ENCODE peak calls at places on chromosomes 1 and 21, in five cellular contexts. I is coronary artery, R is heart right ventricle, H is RWPE1, K is fibroblast of pulmonary artery. V is an unnamed sample.

GRCh38 chr1:905071-905749 is 18.5 kb upstream of the SAMD11 start:
- DNase-seq in I (peak), R (peak), H (no peak), K (peak), V (no peak)

GRCh38 chr1:161389691-161390558 is 22.2 kb upstream of the CFAP126 start:
- DNase-seq in I (peak), R (peak), H (peak), K (peak), V (peak)

GRCh38 chr1:39392851-39393573 is 98.4 kb upstream of the BMP8A start:
- DNase-seq in I (no peak), R (no peak), H (no peak), K (no peak), V (no peak)

GRCh38 chr1:1091344-1092148 is 17.4 kb upstream of the RNF223 start:
- DNase-seq in I (peak), R (no peak), H (peak), K (no peak), V (no peak)

GRCh38 chr21:39379986-39380891 is 31.4 kb upstream of the HMGN1 start:
- DNase-seq in I (peak), R (peak), H (peak), K (peak), V (peak)

GRCh38 chr1:114558548-114558947 is 22.9 kb downstream of the BCAS2 start:
- DNase-seq in I (no peak), R (no peak), H (peak), K (peak), V (peak)

GRCh38 chr1:61132176-61133047 is 50.1 kb downstream of the NFIA start:
- DNase-seq in I (no peak), R (no peak), H (no peak), K (peak), V (peak)

GRCh38 chr1:203304391-203304918 is 864 bp upstream of the BTG2 start:
- DNase-seq in I (no peak), R (no peak), H (no peak), K (no peak), V (no peak)

GRCh38 chr1:206050655-206051235 is 2.2 kb upstream of the RHEX start:
- DNase-seq in I (no peak), R (no peak), H (no peak), K (no peak), V (peak)

GRCh38 chr1:12315126-12315525 is 85.3 kb downstream of the VPS13D start:
- DNase-seq in I (no peak), R (no peak), H (no peak), K (peak), V (no peak)

GRCh38 chr1:156870734-156871133 is 10.1 kb downstream of the NTRK1 start:
- DNase-seq in I (no peak), R (no peak), H (peak), K (peak), V (peak)

GRCh38 chr1:62437273-62437945 is 560 bp downstream of the USP1 start:
- DNase-seq in I (peak), R (no peak), H (no peak), K (peak), V (peak)

GRCh38 chr1:205450448-205450847 is 5.4 kb downstream of the BLACAT1 start:
- DNase-seq in I (no peak), R (no peak), H (no peak), K (no peak), V (no peak)

GRCh38 chr1:180863158-180863775 is 49.4 kb upstream of the KIAA1614 start:
- DNase-seq in I (no peak), R (peak), H (peak), K (peak), V (peak)

GRCh38 chr1:203219171-203219570 is 10.3 kb downstream of the CHIT1 start:
- DNase-seq in I (no peak), R (no peak), H (no peak), K (no peak), V (no peak)

GRCh38 chr1:51957618-51958017 is 32.9 kb downstream of the RAB3B start:
- DNase-seq in I (no peak), R (no peak), H (no peak), K (no peak), V (no peak)

GRCh38 chr1:199460933-199461332 is 566.6 kb upstream of the NR5A2 start:
- DNase-seq in I (no peak), R (no peak), H (no peak), K (peak), V (no peak)

GRCh38 chr1:199463521-199464127 is 563.9 kb upstream of the NR5A2 start:
- DNase-seq in I (no peak), R (no peak), H (peak), K (peak), V (peak)
- TF ChIP-seq CTCF in I (no peak), R (no peak), H (peak), K (peak), V (peak)

GRCh38 chr1:198054510-198054909 is 102.3 kb upstream of the NEK7 start:
- DNase-seq in I (no peak), R (no peak), H (no peak), K (no peak), V (no peak)

GRCh38 chr1:198056255-198056654 is 100.5 kb upstream of the NEK7 start:
- DNase-seq in I (no peak), R (no peak), H (no peak), K (peak), V (peak)
- TF ChIP-seq CTCF in I (no peak), R (no peak), H (no peak), K (peak), V (peak)

DNA sequence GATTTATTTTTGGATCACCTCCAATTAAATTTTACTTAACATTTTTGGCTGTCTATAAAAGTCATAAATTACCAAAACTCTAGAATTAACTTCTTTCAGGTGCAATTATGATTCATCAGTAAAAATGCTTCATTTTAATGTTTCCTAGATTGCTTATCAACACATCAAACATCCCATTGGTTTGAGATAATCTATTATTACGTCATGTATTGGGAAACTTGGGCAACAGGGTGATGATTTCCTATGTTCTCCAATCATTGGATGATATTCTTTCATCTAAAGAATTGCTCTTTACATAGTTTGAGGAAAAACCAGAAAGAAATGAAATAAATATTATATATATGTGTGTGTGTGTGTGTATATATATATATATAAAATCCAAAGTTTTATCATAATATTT is 76.8 kb upstream of the KCNJ6 start:
- DNase-seq in I (no peak), R (no peak), H (no peak), K (no peak), V (no peak)
- TF ChIP-seq CTCF in I (no peak), R (no peak), H (no peak), K (no peak), V (no peak)

DNA sequence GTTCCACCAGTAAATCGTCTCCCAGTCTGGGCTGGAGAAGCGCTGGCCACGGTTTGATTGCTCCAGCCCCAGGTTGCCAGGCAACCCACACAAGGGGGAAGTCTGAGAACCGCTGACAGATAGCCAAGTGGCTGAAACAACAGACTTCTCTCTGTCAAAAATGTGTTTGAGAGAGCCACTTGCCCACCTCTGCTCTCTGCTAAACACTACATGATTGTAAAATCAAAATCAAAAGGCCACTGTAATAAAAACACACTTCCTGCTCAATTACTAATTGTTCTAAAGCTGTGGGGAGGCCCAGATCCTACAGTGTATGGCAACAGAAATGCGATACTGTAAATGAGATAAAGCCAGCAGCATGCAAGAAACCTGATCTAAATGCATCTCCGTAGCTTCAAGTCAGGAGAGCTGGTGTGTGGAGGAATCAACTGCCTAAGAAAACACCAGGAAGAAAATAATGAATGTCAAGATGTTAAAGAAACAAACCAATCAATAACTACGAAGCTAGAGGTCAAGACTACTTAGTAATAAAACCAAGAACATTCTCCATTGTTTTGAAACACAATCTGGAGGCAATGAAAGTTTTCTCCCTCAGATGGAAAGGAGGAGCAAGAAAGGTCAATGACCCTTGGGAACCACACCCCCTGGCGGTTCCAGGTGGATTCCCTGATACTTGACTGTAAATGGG is 121.2 kb downstream of the SLC45A1 start:
- DNase-seq in I (no peak), R (peak), H (peak), K (peak), V (peak)
- TF ChIP-seq CTCF in I (no peak), R (no peak), H (no peak), K (peak), V (no peak)

GRCh38 chr1:91507330-91507729 is 6.7 kb downstream of the CDC7 start:
- DNase-seq in I (no peak), R (no peak), H (no peak), K (peak), V (no peak)
- TF ChIP-seq CTCF in I (no peak), R (no peak), H (no peak), K (peak), V (peak)

V was measured in MCF 10A.